ENCODE peak calls at places on chromosome 9, in ten cellular contexts. A is heart right ventricle, P is endothelial cell, H is esophagus squamous epithelium, Y is stomach, C is RWPE1, V is HFFc6, Z is left ventricle myocardium inferior, E is SK-N-SH, O is lower leg skin. D is an unnamed sample.

GRCh38 chr9:96006961-96007360 is 131.5 kb downstream of the ERCC6L2 start:
- DNase-seq in E (no peak), Z (no peak), V (peak; percentile 46), C (no peak), H (no peak), Y (no peak), A (no peak), O (no peak), P (no peak), D (no peak)

GRCh38 chr9:21685502-21685901 is 116.9 kb upstream of the MTAP start:
- DNase-seq in O (no peak), P (no peak), Y (no peak), C (no peak), A (no peak), H (no peak), V (no peak), Z (no peak), E (no peak), D (no peak)

GRCh38 chr9:6667080-6667479 is 21.6 kb upstream of the GLDC start:
- DNase-seq in Z (no peak), V (no peak), P (no peak), C (no peak), E (no peak), O (no peak), H (no peak), Y (no peak), A (no peak), D (no peak)

GRCh38 chr9:94903961-94904421 is 177.5 kb downstream of the AOPEP start:
- DNase-seq in Y (no peak), P (no peak), C (no peak), Z (no peak), V (peak; percentile 81), A (peak; percentile 0), E (no peak), O (no peak), H (no peak), D (no peak)

GRCh38 chr9:113349434-113350337 is at the start of gene BSPRY:
- DNase-seq in P (peak; percentile 26), A (no peak), Z (no peak), Y (peak; percentile 66), O (no peak), V (no peak), C (peak; percentile 54), H (no peak), E (peak; percentile 84), D (peak; percentile 31)

GRCh38 chr9:95116002-95116819 is 201.3 kb downstream of the FANCC start:
- DNase-seq in P (no peak), V (no peak), A (no peak), Z (no peak), O (no peak), E (no peak), C (no peak), Y (peak; percentile 78), H (no peak), D (no peak)

GRCh38 chr9:70080481-70081119 is 37.0 kb downstream of the MAMDC2 start:
- DNase-seq in E (no peak), A (peak; percentile 69), H (no peak), V (peak; percentile 72), Z (no peak), Y (no peak), C (no peak), P (no peak), O (no peak), D (no peak)

GRCh38 chr9:12723409-12724028 is 30.3 kb downstream of the TYRP1 start:
- DNase-seq in E (no peak), V (peak; percentile 3), C (no peak), H (no peak), P (no peak), A (no peak), Y (no peak), Z (no peak), O (no peak), D (no peak)

GRCh38 chr9:71681104-71681707 is 87.1 kb downstream of the CEMIP2 start:
- DNase-seq in P (no peak), A (no peak), C (no peak), H (no peak), O (no peak), E (no peak), Z (no peak), Y (no peak), V (peak; percentile 52), D (no peak)

GRCh38 chr9:109264865-109265532 is 55.9 kb downstream of the EPB41L4B start:
- DNase-seq in Z (peak; percentile 49), C (no peak), E (peak; percentile 64), P (no peak), H (no peak), V (no peak), A (peak; percentile 25), O (peak; percentile 87), Y (peak; percentile 71), D (no peak)

GRCh38 chr9:37126214-37126788 is 5.9 kb downstream of the ZCCHC7 start:
- DNase-seq in V (no peak), Z (no peak), H (no peak), P (no peak), E (no peak), A (no peak), O (no peak), Y (no peak), C (no peak), D (no peak)

GRCh38 chr9:126049088-126049487 is 277.5 kb upstream of the MVB12B start:
- DNase-seq in O (no peak), H (no peak), P (peak; percentile 17), A (no peak), C (no peak), E (no peak), Z (no peak), V (no peak), Y (no peak), D (peak; percentile 39)
- TF ChIP-seq CTCF in O (no peak), H (no peak), P (no peak), A (no peak), C (no peak), E (no peak), Z (no peak), V (no peak), Y (no peak), D (no peak)

GRCh38 chr9:129626944-129627297 is 958 bp downstream of the NTMT1 start:
- DNase-seq in O (no peak), Y (no peak), V (peak; percentile 81), C (no peak), P (no peak), H (no peak), A (no peak), Z (no peak), E (no peak), D (no peak)

GRCh38 chr9:129624168-129624759 is 1.7 kb upstream of the NTMT1 start:
- DNase-seq in V (peak; percentile 36), A (no peak), O (no peak), E (peak; percentile 82), H (no peak), P (peak; percentile 83), Z (no peak), C (peak; percentile 81), Y (peak; percentile 68), D (peak; percentile 89)

GRCh38 chr9:129623331-129623730 is 2.4 kb upstream of the C9orf50 start:
- DNase-seq in H (no peak), C (no peak), O (no peak), Y (no peak), A (no peak), P (no peak), V (peak; percentile 45), E (no peak), Z (no peak), D (no peak)

GRCh38 chr9:129626079-129626943 is at the start of gene NTMT1:
- DNase-seq in P (peak; percentile 88), V (peak; percentile 74), Z (peak; percentile 87), E (peak; percentile 95), Y (peak; percentile 89), C (peak; percentile 94), H (peak; percentile 51), A (peak; percentile 85), O (peak; percentile 98), D (peak; percentile 89)

DNA sequence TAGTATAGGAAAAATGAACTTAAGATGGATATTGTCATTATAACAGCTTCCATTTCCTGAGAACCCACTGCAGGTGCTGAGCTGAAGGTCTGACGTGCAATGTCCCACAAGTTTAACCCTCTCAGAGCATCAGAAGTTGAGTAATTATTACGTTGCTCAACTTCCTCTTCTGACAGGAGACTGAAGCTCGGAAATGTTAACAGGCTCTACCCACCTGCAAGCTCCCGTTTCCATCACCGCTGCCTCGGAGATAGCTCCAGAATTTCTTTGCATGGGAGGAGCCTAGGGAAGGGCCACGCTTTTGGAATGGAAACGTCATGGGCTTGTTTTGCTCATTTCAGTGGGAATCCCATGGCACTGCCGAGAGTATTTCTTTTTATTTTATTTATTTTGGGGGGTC is 1.0 kb upstream of the NTMT1 start:
- DNase-seq in E (no peak), V (no peak), Z (no peak), P (no peak), A (no peak), O (no peak), Y (no peak), H (no peak), C (no peak), D (no peak)
- TF ChIP-seq CTCF in E (no peak), V (no peak), Z (no peak), P (no peak), A (no peak), O (no peak), Y (no peak), H (no peak), C (no peak), D (no peak)

GRCh38 chr9:130020618-130021017 is 22.4 kb downstream of the FNBP1 start:
- DNase-seq in E (no peak), Z (no peak), Y (no peak), A (no peak), V (no peak), H (no peak), O (no peak), P (no peak), C (no peak), D (no peak)

GRCh38 chr9:130015353-130016019 is 27.5 kb downstream of the FNBP1 start:
- DNase-seq in Z (no peak), P (no peak), E (no peak), V (no peak), O (no peak), C (no peak), A (no peak), Y (no peak), H (no peak), D (no peak)

GRCh38 chr9:130018260-130018659 is 24.7 kb downstream of the FNBP1 start:
- DNase-seq in Z (no peak), H (no peak), A (no peak), Y (no peak), O (no peak), P (no peak), C (no peak), V (no peak), E (no peak), D (no peak)

GRCh38 chr9:130021123-130021522 is 21.9 kb downstream of the FNBP1 start:
- DNase-seq in P (no peak), O (no peak), Y (no peak), C (no peak), E (no peak), A (no peak), V (no peak), Z (no peak), H (no peak), D (no peak)

GRCh38 chr9:130017035-130017909 is 25.7 kb downstream of the FNBP1 start:
- DNase-seq in Y (no peak), H (no peak), V (no peak), P (no peak), E (no peak), O (no peak), Z (no peak), A (no peak), C (no peak), D (no peak)
- TF ChIP-seq CTCF in Y (no peak), H (no peak), V (no peak), P (no peak), E (no peak), O (no peak), Z (no peak), A (no peak), C (no peak), D (no peak)

GRCh38 chr9:137304383-137305059 is 2.5 kb upstream of the NRARP start:
- DNase-seq in V (no peak), Z (peak; percentile 15), E (peak; percentile 51), P (peak; percentile 58), O (peak; percentile 85), C (no peak), H (no peak), Y (no peak), A (no peak), D (peak; percentile 68)
- TF ChIP-seq CTCF in V (peak; percentile 28), Z (no peak), E (no peak), P (no peak), O (no peak), C (peak; percentile 26), H (peak; percentile 5), Y (no peak), A (peak; percentile 9), D (no peak)